ENCODE peak calls at places on chromosomes 5 and 9, in seven cellular contexts. B, R, M, H, Y, F and J are unnamed samples.

GRCh38 chr9:94030318-94031179 is 53.7 kb upstream of the PTPDC1 start:
- DNase-seq in F (peak), B (peak), M (peak), Y (peak), R (peak), H (peak), J (peak)

GRCh38 chr9:69645488-69645887 is 26.7 kb downstream of the APBA1 start:
- DNase-seq in H (no peak), Y (no peak), F (no peak), M (no peak), B (no peak), R (peak), J (no peak)

GRCh38 chr9:132059351-132059750 is 20.3 kb downstream of the MED27 start:
- DNase-seq in R (no peak), H (no peak), B (no peak), F (no peak), M (no peak), Y (no peak), J (peak)

GRCh38 chr5:136840601-136841000 is 475.3 kb upstream of the TRPC7 start:
- DNase-seq in M (no peak), Y (no peak), B (no peak), R (no peak), H (no peak), F (no peak), J (no peak)

GRCh38 chr9:75088646-75089368 is 493 bp downstream of the OSTF1 start:
- DNase-seq in B (no peak), M (peak), R (peak), Y (peak), F (peak), H (peak), J (peak)

GRCh38 chr9:94165592-94166236 is 81.5 kb downstream of the PTPDC1 start:
- DNase-seq in F (peak), M (peak), Y (peak), H (peak), B (peak), R (peak), J (peak)

GRCh38 chr5:130067364-130067763 is 163.1 kb downstream of the CHSY3 start:
- DNase-seq in M (no peak), B (no peak), Y (no peak), H (no peak), R (no peak), F (no peak), J (no peak)

GRCh38 chr9:100561256-100561655 is 16.6 kb upstream of the CAVIN4 start:
- DNase-seq in R (no peak), Y (no peak), M (no peak), B (no peak), H (no peak), F (no peak), J (no peak)

GRCh38 chr9:128722380-128723351 is 1.3 kb downstream of the ZDHHC12 start:
- DNase-seq in B (no peak), M (no peak), F (no peak), R (no peak), Y (no peak), H (no peak), J (no peak)

GRCh38 chr5:169592937-169593650 is 9.5 kb downstream of the SPDL1 start:
- DNase-seq in M (no peak), R (no peak), B (no peak), F (no peak), H (no peak), Y (no peak), J (no peak)

GRCh38 chr5:151125421-151125820 is 32.2 kb downstream of the ANXA6 start:
- DNase-seq in B (no peak), Y (no peak), H (no peak), F (no peak), M (no peak), R (no peak), J (no peak)

GRCh38 chr5:27594141-27594540 is 555.8 kb upstream of the CDH9 start:
- DNase-seq in F (no peak), B (no peak), R (no peak), M (no peak), H (no peak), Y (no peak), J (no peak)

GRCh38 chr5:31531543-31531887 is 378 bp downstream of the DROSHA start:
- DNase-seq in R (peak), F (no peak), B (peak), Y (no peak), H (no peak), M (peak), J (no peak)

GRCh38 chr5:146283344-146283761 is 55.3 kb upstream of the POU4F3 start:
- DNase-seq in B (no peak), M (no peak), F (peak), H (no peak), R (no peak), Y (peak), J (no peak)

GRCh38 chr5:163916376-163916775 is 411.0 kb downstream of the MAT2B start:
- DNase-seq in R (no peak), Y (no peak), M (peak), B (no peak), H (no peak), F (no peak), J (peak)

GRCh38 chr9:76868897-76869296 is 37.0 kb downstream of the PRUNE2 start:
- DNase-seq in Y (no peak), M (no peak), B (no peak), H (no peak), R (no peak), F (no peak), J (no peak)

GRCh38 chr5:76867027-76867426 is 17.2 kb downstream of the S100Z start:
- DNase-seq in R (no peak), Y (no peak), H (no peak), M (no peak), F (no peak), B (no peak), J (no peak)

GRCh38 chr9:127751269-127752054 is 16.4 kb upstream of the TOR2A start:
- DNase-seq in H (no peak), M (no peak), B (no peak), Y (no peak), R (no peak), F (peak), J (no peak)

GRCh38 chr9:122091682-122092592 is 1.2 kb downstream of the TTLL11 start:
- DNase-seq in H (no peak), M (no peak), B (no peak), R (no peak), F (no peak), Y (no peak), J (no peak)

GRCh38 chr9:108033976-108034964 is 544.7 kb upstream of the KLF4 start:
- DNase-seq in M (no peak), F (peak), H (no peak), B (no peak), R (no peak), Y (peak), J (no peak)

GRCh38 chr9:134007571-134007970 is 15.4 kb upstream of the VAV2 start:
- DNase-seq in F (no peak), Y (no peak), M (no peak), H (no peak), B (no peak), R (no peak), J (no peak)

GRCh38 chr9:93902780-93903655 is 52.1 kb downstream of the BARX1 start:
- DNase-seq in R (no peak), F (no peak), H (no peak), Y (no peak), M (no peak), B (no peak), J (no peak)

GRCh38 chr5:59598547-59598874 is 295.0 kb downstream of the PDE4D start:
- DNase-seq in F (no peak), B (no peak), R (no peak), Y (no peak), H (no peak), M (no peak), J (no peak)

GRCh38 chr5:150322202-150322601 is 19.5 kb upstream of the ARSI start:
- DNase-seq in B (no peak), F (no peak), Y (peak), R (no peak), H (no peak), M (no peak), J (no peak)

GRCh38 chr5:10601246-10602030 is 37.6 kb downstream of the ANKRD33B start:
- DNase-seq in R (peak), B (no peak), H (no peak), F (peak), M (no peak), Y (peak), J (peak)

GRCh38 chr5:135448796-135449507 is 1.8 kb upstream of the DCANP1 start:
- DNase-seq in B (no peak), F (no peak), M (no peak), Y (no peak), R (no peak), H (no peak), J (no peak)